ENCODE peak calls at places on chromosomes 12 and 14, in five cellular contexts. A is SK-N-SH, N is K562, G is GM12878, V is HCT116. U is an unnamed sample.

GRCh38 chr12:109153711-109154434 is 37.5 kb downstream of the ACACB start:
- DNase-seq in V (no peak), N (peak), A (peak), G (no peak), U (no peak)

GRCh38 chr14:35504260-35504659 is 29.7 kb upstream of the INSM2 start:
- DNase-seq in V (no peak), G (no peak), N (no peak), A (no peak), U (no peak)

GRCh38 chr14:59022144-59022543 is 166.3 kb upstream of the DAAM1 start:
- DNase-seq in G (no peak), V (no peak), A (no peak), N (no peak), U (peak)

GRCh38 chr14:61558271-61558670 is 137.0 kb upstream of the HIF1A start:
- DNase-seq in N (no peak), A (no peak), G (no peak), V (no peak), U (no peak)

GRCh38 chr12:104459556-104459909 is 2.8 kb downstream of the CHST11 start:
- DNase-seq in N (no peak), A (no peak), V (no peak), G (no peak), U (no peak)

GRCh38 chr14:34368115-34368970 is 93.7 kb downstream of the SPTSSA start:
- DNase-seq in N (no peak), V (no peak), A (no peak), G (no peak), U (no peak)

GRCh38 chr14:68564236-68564825 is 228.5 kb downstream of the ZFP36L1 start:
- DNase-seq in G (no peak), N (no peak), V (no peak), A (no peak), U (no peak)

GRCh38 chr12:91952916-91953315 is 192.7 kb downstream of the BTG1 start:
- DNase-seq in V (no peak), N (no peak), A (no peak), G (no peak), U (peak)

GRCh38 chr12:109738878-109739665 is 25.4 kb downstream of the FAM222A start:
- DNase-seq in V (no peak), N (no peak), A (peak), G (no peak), U (no peak)

GRCh38 chr14:74592476-74593191 is 19.4 kb downstream of the LTBP2 start:
- DNase-seq in G (peak), V (no peak), A (no peak), N (no peak), U (no peak)

GRCh38 chr12:88639361-88639760 is 59.1 kb upstream of the KITLG start:
- DNase-seq in A (no peak), V (no peak), N (no peak), G (no peak), U (no peak)

GRCh38 chr14:61463664-61464063 is 142.3 kb downstream of the PRKCH start:
- DNase-seq in G (no peak), A (no peak), V (no peak), N (no peak), U (no peak)

GRCh38 chr12:19201653-19202052 is 72.1 kb downstream of the PLEKHA5 start:
- DNase-seq in N (no peak), A (no peak), V (no peak), G (no peak), U (no peak)

GRCh38 chr14:61234215-61234916 is 46.8 kb downstream of the TMEM30B start:
- DNase-seq in A (no peak), N (no peak), V (no peak), G (no peak), U (no peak)

GRCh38 chr12:58443273-58443980 is 476.9 kb downstream of the LRIG3 start:
- DNase-seq in V (peak), A (peak), N (no peak), G (no peak), U (peak)

GRCh38 chr12:94603434-94604068 is 46.8 kb downstream of the TMCC3 start:
- DNase-seq in N (peak), A (no peak), V (peak), G (no peak), U (peak)

GRCh38 chr12:6967548-6968100 is 2.8 kb downstream of the PHB2 start:
- DNase-seq in A (no peak), V (no peak), N (no peak), G (no peak), U (no peak)

GRCh38 chr12:131695968-131696367 is 14.9 kb upstream of the SFSWAP start:
- DNase-seq in G (no peak), A (no peak), V (no peak), N (no peak), U (no peak)

GRCh38 chr14:97703006-97703760 is 906.0 kb downstream of the VRK1 start:
- DNase-seq in G (peak), V (no peak), N (no peak), A (no peak), U (no peak)

GRCh38 chr12:90366286-90366685 is 588.7 kb downstream of the CCER1 start:
- DNase-seq in V (no peak), N (no peak), A (no peak), G (no peak), U (no peak)

GRCh38 chr12:96360550-96360949 is 39.7 kb downstream of the CDK17 start:
- DNase-seq in N (no peak), A (no peak), G (no peak), V (no peak), U (no peak)

GRCh38 chr12:26614217-26614616 is 218.8 kb downstream of the ITPR2 start:
- DNase-seq in V (peak), N (peak), G (no peak), A (peak), U (no peak)

GRCh38 chr14:38404616-38405015 is 148.7 kb upstream of the CLEC14A start:
- DNase-seq in N (no peak), A (no peak), V (no peak), G (no peak), U (no peak)

GRCh38 chr14:59377991-59378720 is 87.0 kb downstream of the GPR135 start:
- DNase-seq in G (no peak), N (no peak), V (no peak), A (no peak), U (no peak)

GRCh38 chr14:33793711-33794110 is 157.2 kb downstream of the EGLN3 start:
- DNase-seq in N (no peak), A (no peak), G (no peak), V (no peak), U (no peak)

GRCh38 chr12:77594386-77594785 is 236.3 kb upstream of the NAV3 start:
- DNase-seq in A (no peak), V (no peak), G (no peak), N (no peak), U (no peak)

GRCh38 chr12:102427542-102427923 is 52.8 kb downstream of the IGF1 start:
- DNase-seq in A (no peak), G (no peak), V (no peak), N (no peak), U (no peak)

GRCh38 chr14:38211258-38211735 is 3.6 kb downstream of the SSTR1 start:
- DNase-seq in N (no peak), V (no peak), A (no peak), G (no peak), U (no peak)

GRCh38 chr14:68774771-68775613 is 17.9 kb downstream of the ZFP36L1 start:
- DNase-seq in A (no peak), N (no peak), V (no peak), G (no peak), U (peak)

GRCh38 chr14:78758333-78758732 is 588.2 kb downstream of the NRXN3 start:
- DNase-seq in N (peak), A (peak), G (peak), V (peak), U (peak)

GRCh38 chr12:122162976-122163375 is 11.0 kb downstream of the IL31 start:
- DNase-seq in V (no peak), G (no peak), A (no peak), N (no peak), U (no peak)

GRCh38 chr14:95889236-95889979 is 12.8 kb downstream of the TUNAR start:
- DNase-seq in V (no peak), N (no peak), G (peak), A (no peak), U (no peak)

GRCh38 chr14:84826349-84826748 is 703.6 kb upstream of the FLRT2 start:
- DNase-seq in V (no peak), G (no peak), A (no peak), N (no peak), U (no peak)

GRCh38 chr12:39071611-39072010 is 166.2 kb upstream of the CPNE8 start:
- DNase-seq in G (no peak), A (no peak), V (no peak), N (no peak), U (no peak)

GRCh38 chr14:24172261-24172860 is 481 bp downstream of the REC8 start:
- DNase-seq in N (no peak), V (no peak), A (peak), G (no peak), U (no peak)
- TF ChIP-seq JUND in N (no peak), V (no peak), A (no peak), G (no peak), U (no peak)

GRCh38 chr12:13099910-13100609 is 3.4 kb downstream of the GSG1 start:
- DNase-seq in N (no peak), G (no peak), A (no peak), V (no peak), U (no peak)

GRCh38 chr12:13097526-13097925 is 5.9 kb downstream of the GSG1 start:
- DNase-seq in G (no peak), N (no peak), V (no peak), A (no peak), U (no peak)

GRCh38 chr12:13100882-13101769 is 2.3 kb downstream of the GSG1 start:
- DNase-seq in N (peak), A (peak), V (peak), G (no peak), U (peak)

GRCh38 chr12:13100610-13100881 is 2.9 kb downstream of the GSG1 start:
- DNase-seq in A (no peak), G (no peak), N (no peak), V (no peak), U (no peak)

GRCh38 chr12:13099066-13099909 is 4.2 kb downstream of the GSG1 start:
- DNase-seq in V (no peak), A (no peak), G (no peak), N (no peak), U (no peak)
- TF ChIP-seq JUND in V (no peak), A (no peak), G (no peak), N (no peak), U (no peak)

DNA sequence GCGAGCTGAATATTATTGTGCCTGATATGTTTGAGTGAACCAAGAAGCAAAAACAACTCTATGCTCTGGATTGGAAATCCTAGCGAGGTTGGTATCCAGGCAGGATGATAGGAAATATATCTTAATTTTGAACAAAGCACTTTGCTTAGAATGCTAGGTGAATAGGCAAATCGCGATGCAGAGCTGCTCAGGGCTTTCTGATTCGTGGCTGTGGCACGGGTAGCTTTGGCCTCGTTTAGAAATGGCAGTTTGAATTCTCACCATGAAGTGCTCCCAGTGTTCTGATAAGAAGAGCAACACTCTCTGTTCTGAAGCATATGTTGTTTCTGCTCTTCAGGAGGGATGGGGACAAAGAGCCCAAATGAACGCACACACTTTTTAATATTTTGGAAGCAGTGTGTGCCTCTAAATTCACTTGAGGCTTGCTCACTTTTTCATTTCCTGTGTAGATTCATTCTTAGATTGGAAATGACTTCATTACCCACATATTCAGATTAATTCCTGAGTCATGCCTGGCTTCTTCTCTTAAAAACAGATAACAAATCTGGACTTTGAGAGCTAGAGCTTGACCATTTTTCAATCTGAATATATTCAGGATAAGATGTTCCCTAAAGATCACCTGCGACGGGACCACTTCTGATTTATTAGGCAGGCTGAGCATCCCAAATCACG is 200.9 kb downstream of the RPAP3 start:
- DNase-seq in A (no peak), G (no peak), V (no peak), N (no peak), U (no peak)
- TF ChIP-seq JUND in A (peak), G (no peak), V (no peak), N (no peak), U (no peak)

DNA sequence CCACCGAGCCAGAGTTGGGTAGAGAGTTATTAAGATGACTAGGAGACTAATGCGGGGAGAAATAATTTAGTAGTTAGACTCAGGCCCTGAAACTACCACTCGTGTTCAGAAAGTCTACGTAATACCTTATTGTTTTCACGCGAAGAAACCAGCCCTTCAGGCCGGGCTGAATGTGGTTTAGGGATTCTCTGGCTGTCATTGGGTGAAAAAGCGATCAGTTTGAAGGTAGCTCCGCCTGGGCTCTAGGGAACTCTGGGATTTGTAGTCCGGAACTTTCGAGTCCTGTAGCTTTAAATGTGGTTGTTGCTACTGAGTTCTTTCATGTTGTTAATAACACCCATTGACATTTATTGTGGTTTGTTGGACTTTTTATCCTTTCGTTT is 549 bp upstream of the WDR89 start:
- DNase-seq in A (peak), V (peak), G (peak), N (peak), U (peak)
- TF ChIP-seq JUND in A (no peak), V (no peak), G (no peak), N (no peak), U (no peak)

GRCh38 chr12:126627596-126627995 is 1562.4 kb downstream of the AACS start:
- DNase-seq in N (no peak), G (no peak), A (no peak), V (no peak), U (no peak)
- TF ChIP-seq JUND in N (no peak), G (no peak), A (no peak), V (no peak), U (no peak)

DNA sequence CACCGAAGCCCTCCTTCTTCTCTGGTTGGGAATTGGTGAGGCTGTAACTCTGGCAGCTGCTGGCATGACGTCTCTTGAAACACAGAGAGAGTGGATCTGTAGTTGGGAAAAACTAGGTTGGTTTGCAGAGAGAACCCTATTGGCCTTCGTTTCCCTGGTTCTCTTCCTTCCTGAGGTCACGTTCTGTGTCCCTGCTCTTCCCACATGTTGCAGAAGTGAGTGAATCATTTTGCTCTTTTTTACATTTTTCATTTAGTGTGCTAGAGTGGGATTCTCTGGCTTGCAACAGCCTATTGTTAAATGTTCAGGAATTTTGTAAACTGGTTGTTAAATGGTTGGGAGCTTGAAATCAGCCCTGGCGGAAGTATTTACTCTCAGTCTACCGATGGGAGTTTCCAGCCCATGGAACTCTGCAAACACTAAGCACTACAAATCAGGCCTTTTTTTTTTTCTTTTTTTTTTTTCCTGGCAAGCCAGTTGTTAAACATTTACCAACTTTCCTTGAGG is 26.8 kb upstream of the CKAP4 start:
- DNase-seq in V (no peak), A (no peak), N (no peak), G (no peak), U (no peak)
- TF ChIP-seq JUND in V (no peak), A (no peak), N (no peak), G (no peak), U (no peak)

GRCh38 chr12:1205512-1206060 is 214.6 kb downstream of the ERC1 start:
- DNase-seq in A (no peak), N (no peak), V (no peak), G (no peak), U (no peak)

GRCh38 chr12:1206118-1206734 is 215.2 kb downstream of the ERC1 start:
- DNase-seq in A (no peak), G (no peak), N (no peak), V (no peak), U (no peak)

GRCh38 chr12:1201886-1202285 is 210.9 kb downstream of the ERC1 start:
- DNase-seq in G (no peak), V (no peak), N (no peak), A (no peak), U (no peak)

GRCh38 chr12:1204581-1205121 is 213.6 kb downstream of the ERC1 start:
- DNase-seq in A (peak), G (peak), N (no peak), V (no peak), U (no peak)

DNA sequence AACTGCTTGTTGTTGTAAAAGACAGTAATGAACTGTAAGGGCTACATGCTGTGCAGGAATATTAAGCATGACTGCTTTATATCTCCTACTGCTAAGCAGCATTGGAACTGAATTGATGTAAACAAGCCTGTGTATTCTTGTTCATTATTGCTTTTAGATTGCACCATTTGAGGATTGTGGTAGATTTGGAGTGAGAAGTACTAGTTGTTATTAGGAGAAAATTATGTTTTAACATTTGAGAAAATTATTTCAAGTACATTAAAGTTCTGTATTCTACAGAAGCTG is 212.7 kb downstream of the ERC1 start:
- DNase-seq in N (no peak), A (no peak), G (no peak), V (no peak), U (no peak)
- TF ChIP-seq JUND in N (no peak), A (no peak), G (no peak), V (no peak), U (no peak)

GRCh38 chr14:21068521-21069387 is 1.4 kb upstream of the ARHGEF40 start:
- DNase-seq in N (peak), G (no peak), A (peak), V (peak), U (peak)
- TF ChIP-seq JUND in N (no peak), G (no peak), A (no peak), V (no peak), U (no peak)